ENCODE peak calls at places on chromosome 16, in nine cellular contexts. Y, B, X, Q, D, N, H, E and W are unnamed samples.

GRCh38 chr16:84749815-84750214 is 50.0 kb downstream of the USP10 start:
- DNase-seq in Q (no peak), X (no peak), N (no peak), Y (no peak), B (no peak), H (no peak), E (no peak), D (no peak), W (no peak)

GRCh38 chr16:81517630-81518438 is 73.2 kb downstream of the CMIP start:
- DNase-seq in E (no peak), X (no peak), H (no peak), B (no peak), D (no peak), Y (no peak), N (peak), Q (no peak), W (no peak)

GRCh38 chr16:24010440-24011089 is 174.8 kb downstream of the PRKCB start:
- DNase-seq in X (peak), E (peak), H (peak), Q (peak), B (peak), Y (peak), N (peak), D (peak), W (peak)

GRCh38 chr16:2963074-2963610 is 933 bp upstream of the KREMEN2 start:
- DNase-seq in X (no peak), N (no peak), B (no peak), H (peak), E (no peak), Y (no peak), Q (no peak), D (no peak), W (no peak)

GRCh38 chr16:83842755-83843507 is 35.2 kb downstream of the HSBP1 start:
- DNase-seq in X (no peak), Q (no peak), Y (no peak), N (no peak), B (no peak), H (no peak), D (peak), E (no peak), W (no peak)

GRCh38 chr16:27676807-27677206 is 126.9 kb downstream of the KATNIP start:
- DNase-seq in Y (no peak), X (no peak), B (no peak), N (no peak), H (no peak), Q (no peak), D (no peak), E (no peak), W (no peak)

GRCh38 chr16:82660078-82660645 is 33.4 kb downstream of the CDH13 start:
- DNase-seq in X (no peak), E (no peak), B (no peak), N (no peak), D (peak), H (no peak), Y (peak), Q (peak), W (no peak)

GRCh38 chr16:6453742-6454141 is 878.9 kb upstream of the RBFOX1 start:
- DNase-seq in Y (no peak), E (no peak), D (peak), X (no peak), N (no peak), B (no peak), Q (no peak), H (no peak), W (no peak)

GRCh38 chr16:85335584-85336492 is 223.6 kb upstream of the CIBAR2 start:
- DNase-seq in N (no peak), H (no peak), Q (peak), X (no peak), B (no peak), E (no peak), Y (no peak), D (peak), W (no peak)

GRCh38 chr16:22217890-22218730 is 12.0 kb downstream of the EEF2K start:
- DNase-seq in N (no peak), Y (no peak), H (no peak), Q (peak), D (peak), E (no peak), X (peak), B (peak), W (peak)

GRCh38 chr16:85310868-85311585 is 198.8 kb upstream of the CIBAR2 start:
- DNase-seq in Y (peak), E (no peak), N (no peak), B (no peak), Q (peak), X (peak), H (no peak), D (peak), W (no peak)

GRCh38 chr16:10256855-10257641 is 74.8 kb upstream of the GRIN2A start:
- DNase-seq in Q (peak), E (no peak), B (peak), H (peak), D (peak), X (no peak), Y (peak), N (no peak), W (peak)

GRCh38 chr16:68644715-68645493 is at the start of gene CDH3:
- DNase-seq in E (no peak), N (no peak), D (peak), H (peak), Y (peak), B (peak), Q (peak), X (no peak), W (no peak)

GRCh38 chr16:71722801-71723536 is 1.5 kb downstream of the PHLPP2 start:
- DNase-seq in X (peak), Y (peak), H (peak), E (peak), B (peak), Q (peak), D (peak), N (no peak), W (peak)

GRCh38 chr16:28012031-28012445 is 51.5 kb downstream of the GSG1L start:
- DNase-seq in X (no peak), H (peak), Q (no peak), B (no peak), Y (no peak), N (no peak), D (no peak), E (no peak), W (no peak)

GRCh38 chr16:17467923-17468540 is 2.7 kb downstream of the XYLT1 start:
- DNase-seq in E (peak), Q (peak), H (peak), Y (peak), B (peak), D (peak), X (peak), N (peak), W (no peak)

GRCh38 chr16:87371261-87371866 is 12.2 kb downstream of the FBXO31 start:
- DNase-seq in Y (no peak), Q (peak), D (no peak), N (no peak), H (no peak), X (no peak), E (no peak), B (peak), W (no peak)

GRCh38 chr16:2250652-2251280 is 621 bp downstream of the ECI1 start:
- DNase-seq in D (peak), Q (peak), Y (peak), N (no peak), E (no peak), X (no peak), B (no peak), H (peak), W (no peak)

GRCh38 chr16:85460252-85460982 is 152.7 kb upstream of the GSE1 start:
- DNase-seq in Y (no peak), E (no peak), Q (no peak), D (no peak), H (peak), B (no peak), X (no peak), N (no peak), W (no peak)

GRCh38 chr16:22035094-22035675 is 27.3 kb downstream of the MOSMO start:
- DNase-seq in B (no peak), D (no peak), Q (no peak), X (no peak), Y (no peak), H (no peak), E (no peak), N (no peak), W (peak)

GRCh38 chr16:56451753-56452689 is 667 bp downstream of the OGFOD1 start:
- DNase-seq in H (peak), E (no peak), Q (peak), B (no peak), N (no peak), D (peak), X (no peak), Y (no peak), W (no peak)

GRCh38 chr16:4332623-4333307 is 16.9 kb downstream of the GLIS2 start:
- DNase-seq in N (no peak), H (no peak), Y (no peak), E (no peak), X (no peak), Q (no peak), B (no peak), D (no peak), W (no peak)

GRCh38 chr16:14007460-14007859 is 63.7 kb upstream of the MRTFB start:
- DNase-seq in B (no peak), X (no peak), D (no peak), N (no peak), Q (no peak), E (no peak), Y (no peak), H (no peak), W (no peak)

GRCh38 chr16:86286991-86287640 is 223.2 kb upstream of the FOXF1 start:
- DNase-seq in N (no peak), D (no peak), Y (no peak), X (no peak), H (peak), E (no peak), B (no peak), Q (no peak), W (no peak)

GRCh38 chr16:5349661-5350060 is 252.1 kb upstream of the EEF2KMT start:
- DNase-seq in D (no peak), E (no peak), Q (no peak), B (no peak), X (no peak), Y (no peak), N (no peak), H (no peak), W (no peak)
- TF ChIP-seq CTCF in D (no peak), E (no peak), Q (no peak), B (no peak), X (no peak), Y (no peak), N (no peak), H (no peak), W (no peak)

GRCh38 chr16:75244844-75245758 is 6.3 kb downstream of the BCAR1 start:
- DNase-seq in H (peak), N (peak), X (peak), E (peak), B (peak), Y (no peak), D (peak), Q (no peak), W (no peak)

GRCh38 chr16:75243667-75244224 is 7.7 kb downstream of the BCAR1 start:
- DNase-seq in N (no peak), B (no peak), Q (no peak), X (no peak), H (no peak), Y (no peak), D (no peak), E (no peak), W (no peak)

GRCh38 chr16:75241955-75242354 is 9.5 kb downstream of the BCAR1 start:
- DNase-seq in X (no peak), B (no peak), Q (no peak), Y (no peak), D (no peak), N (no peak), H (no peak), E (no peak), W (no peak)

GRCh38 chr16:75246504-75247205 is 4.8 kb downstream of the BCAR1 start:
- DNase-seq in D (no peak), H (no peak), Y (no peak), X (no peak), B (no peak), N (peak), E (no peak), Q (no peak), W (no peak)

DNA sequence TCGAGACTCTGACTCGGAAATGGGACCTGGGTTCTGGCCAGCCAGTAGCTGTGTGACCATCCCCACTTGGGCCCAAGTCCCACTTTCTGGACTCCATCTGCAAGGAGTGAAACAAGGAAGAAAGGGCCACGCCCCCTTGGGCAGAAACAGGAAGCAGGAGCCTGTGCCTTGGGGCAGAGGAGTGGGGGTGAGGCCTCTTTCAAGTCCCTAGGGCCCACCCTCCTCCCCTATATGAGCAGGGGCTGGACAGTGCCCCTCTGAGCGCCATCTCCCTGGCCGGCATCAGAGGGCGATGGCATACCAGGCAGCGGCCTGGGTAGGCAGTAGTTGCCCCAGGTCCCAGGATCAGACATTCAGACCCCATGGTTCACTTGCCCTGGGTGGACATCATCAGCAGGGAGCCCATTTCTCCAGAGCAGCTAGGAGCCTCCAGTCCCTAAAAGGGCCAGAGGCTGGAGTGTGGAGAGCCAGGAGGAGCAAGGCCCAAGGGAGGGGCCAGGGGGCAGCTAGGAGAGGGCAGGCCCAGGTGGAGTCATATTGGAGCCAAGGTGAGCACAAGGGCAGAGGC is 7.1 kb downstream of the BCAR1 start:
- DNase-seq in B (peak), Q (no peak), Y (no peak), X (no peak), H (no peak), D (peak), N (peak), E (peak), W (no peak)
- TF ChIP-seq CTCF in B (no peak), Q (no peak), Y (no peak), X (no peak), H (no peak), D (no peak), N (no peak), E (no peak), W (no peak)

DNA sequence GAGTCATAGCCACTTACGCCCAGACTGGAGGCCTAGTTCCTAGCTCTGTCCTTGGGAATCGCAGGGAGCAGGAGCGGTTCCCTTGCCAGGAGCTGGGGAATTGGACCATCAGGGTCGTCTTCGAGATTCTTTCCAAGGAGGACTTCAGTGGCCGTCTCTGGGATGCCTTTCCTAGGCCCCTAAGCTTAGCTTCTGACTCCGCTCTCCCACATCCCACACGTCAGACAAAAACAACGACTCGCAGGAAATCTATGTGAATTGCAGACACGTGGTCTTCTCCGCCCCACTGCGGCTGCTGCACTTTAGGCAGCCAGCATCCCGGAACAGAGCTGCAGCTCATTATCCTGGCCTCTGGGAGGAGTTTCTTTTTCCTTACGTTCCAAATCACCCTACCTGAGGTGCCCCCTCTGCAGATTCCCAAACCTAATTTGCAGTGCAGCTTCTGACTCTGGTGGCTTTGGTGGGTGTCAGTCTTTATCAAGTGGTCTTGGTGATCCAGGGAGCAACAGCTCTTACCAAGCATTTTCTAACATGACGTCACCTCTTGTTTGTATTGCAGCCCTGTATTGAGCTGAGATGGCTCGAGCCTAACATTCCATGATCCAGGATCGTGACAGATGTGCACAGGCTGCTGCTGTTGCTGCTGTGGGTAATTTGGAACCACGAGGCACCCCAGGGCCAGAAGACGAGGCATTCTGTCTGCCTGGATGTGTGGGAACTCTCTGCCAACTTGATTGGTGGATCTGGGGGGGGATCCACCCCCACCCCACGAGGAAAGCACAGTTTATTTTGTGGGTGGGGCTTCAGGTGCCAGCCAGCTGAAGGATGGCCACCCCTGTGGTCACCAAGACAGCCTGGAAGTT is 1.1 kb downstream of the KATNB1 start:
- DNase-seq in N (no peak), E (peak), Y (peak), X (peak), H (peak), B (no peak), Q (peak), D (peak), W (no peak)
- TF ChIP-seq CTCF in N (no peak), E (no peak), Y (no peak), X (peak), H (no peak), B (no peak), Q (no peak), D (peak), W (peak)

DNA sequence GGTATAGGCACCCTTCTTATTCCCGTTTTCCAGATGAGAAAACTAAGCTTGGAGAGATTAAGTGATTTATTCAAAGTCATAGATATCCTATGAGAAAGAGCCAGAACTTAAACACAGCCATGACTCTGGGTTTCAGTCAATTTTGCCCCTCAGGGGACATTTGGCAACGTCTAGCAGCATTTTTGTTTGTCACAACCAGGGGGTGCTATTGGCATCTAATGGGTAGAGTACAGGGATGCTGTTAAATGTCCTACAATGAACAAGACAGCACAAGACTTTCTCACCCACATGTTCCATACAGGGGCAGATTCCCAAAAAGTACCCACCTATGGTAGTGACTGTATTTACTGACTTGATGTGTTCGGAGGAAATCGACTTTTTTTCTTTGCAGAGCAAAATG is 4.8 kb upstream of the SHISA9 start:
- DNase-seq in Y (no peak), Q (no peak), D (no peak), E (no peak), N (no peak), X (no peak), B (no peak), H (no peak), W (no peak)
- TF ChIP-seq CTCF in Y (no peak), Q (peak), D (no peak), E (no peak), N (peak), X (peak), B (no peak), H (peak), W (peak)

GRCh38 chr16:65698943-65699342 is 577.1 kb upstream of the CDH11 start:
- DNase-seq in H (no peak), Q (no peak), Y (no peak), E (no peak), B (no peak), D (no peak), X (no peak), N (no peak), W (no peak)

GRCh38 chr16:65700599-65700998 is 578.7 kb upstream of the CDH11 start:
- DNase-seq in Y (no peak), N (no peak), D (no peak), Q (no peak), X (no peak), E (no peak), H (no peak), B (no peak), W (no peak)

GRCh38 chr16:65702707-65703402 is 581.0 kb upstream of the CDH11 start:
- DNase-seq in D (no peak), X (no peak), B (no peak), H (no peak), Q (no peak), N (no peak), Y (no peak), E (no peak), W (no peak)

GRCh38 chr16:65710107-65710506 is 588.2 kb upstream of the CDH11 start:
- DNase-seq in B (no peak), E (no peak), X (no peak), H (no peak), Y (no peak), N (no peak), Q (no peak), D (no peak), W (no peak)

DNA sequence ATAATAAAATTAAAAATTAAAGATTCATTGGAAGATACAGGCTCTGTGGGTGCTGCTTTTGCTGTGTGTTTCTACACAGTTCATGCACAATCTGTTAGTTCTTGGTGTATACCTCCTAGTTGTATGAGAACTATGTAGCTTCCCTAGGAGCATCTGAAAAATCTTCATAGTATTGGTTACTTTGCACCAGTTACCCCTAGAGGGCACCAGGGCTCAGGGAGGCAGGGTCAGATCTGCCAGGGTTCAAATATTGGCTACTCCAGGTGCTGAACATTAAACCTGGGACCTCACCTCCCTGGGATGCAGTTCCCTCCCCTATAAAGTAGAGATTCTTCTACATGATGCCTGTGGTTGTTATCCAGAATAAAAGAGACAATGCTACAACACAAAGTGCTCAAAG is 583.0 kb upstream of the CDH11 start:
- DNase-seq in E (no peak), B (no peak), X (no peak), H (no peak), Y (no peak), N (no peak), D (no peak), Q (no peak), W (no peak)
- TF ChIP-seq CTCF in E (no peak), B (no peak), X (peak), H (no peak), Y (no peak), N (no peak), D (no peak), Q (no peak), W (no peak)

DNA sequence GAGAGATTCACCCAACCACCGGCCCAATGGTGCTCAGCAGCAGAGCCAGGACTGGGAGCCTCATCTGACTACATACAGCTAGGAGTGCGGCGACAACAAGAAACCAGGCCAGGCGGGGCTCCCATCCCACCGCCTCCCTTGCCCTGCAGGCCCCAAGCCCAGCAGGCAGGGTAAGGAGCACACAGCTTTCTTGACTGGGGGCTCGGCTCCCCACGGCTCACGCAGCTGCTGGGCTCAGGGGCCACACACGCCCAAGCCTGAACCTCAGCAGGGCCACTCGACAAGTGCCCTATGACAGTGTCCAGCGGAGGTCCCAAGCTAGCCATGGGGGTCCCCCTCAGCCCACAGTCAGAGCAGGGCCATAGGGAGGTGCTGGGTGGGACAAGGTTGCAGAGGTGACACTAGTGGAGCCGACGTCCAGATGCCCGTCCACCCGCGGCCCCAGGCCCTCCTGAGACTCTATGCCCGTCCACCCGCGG is 13.7 kb downstream of the PIEZO1 start:
- DNase-seq in D (no peak), B (no peak), Q (no peak), H (no peak), Y (no peak), E (no peak), X (no peak), N (no peak), W (no peak)
- TF ChIP-seq CTCF in D (no peak), B (no peak), Q (no peak), H (no peak), Y (no peak), E (no peak), X (no peak), N (no peak), W (no peak)